ENCODE peak calls at places on chromosomes 16 and 17, in ten cellular contexts. K is NCI-H1105; X is progenitor cell of endocrine pancreas; D is foreskin fibroblast; W is effector CD4-positive, alpha-beta T cell; R is fibroblast of lung; S is AG09319; Q is AG04450; T is cardiac muscle cell; P is breast epithelium. J is an unnamed sample.
A peak's percentile ranks its signal among the peaks of the same experiment; 100 is the strongest.

GRCh38 chr17:80034977-80035686 is 540 bp downstream of the TBC1D16 start:
- DNase-seq in K (no peak), X (peak; percentile 32), D (peak; percentile 20), W (peak; percentile 29), R (peak; percentile 43), S (no peak), Q (no peak), T (peak; percentile 38), P (no peak), J (no peak)

GRCh38 chr16:89853306-89853993 is 19.9 kb upstream of the TCF25 start:
- DNase-seq in K (no peak), X (no peak), D (no peak), W (no peak), R (no peak), S (no peak), Q (no peak), T (no peak), P (no peak), J (no peak)

GRCh38 chr17:2192367-2193028 is 111.1 kb downstream of the SMG6 start:
- DNase-seq in K (no peak), X (no peak), D (peak; percentile 97), W (peak; percentile 17), R (peak; percentile 100), S (peak; percentile 88), Q (peak; percentile 93), T (peak; percentile 97), P (no peak), J (peak; percentile 83)

GRCh38 chr16:11401161-11402050 is 56.1 kb downstream of the RMI2 start:
- DNase-seq in K (no peak), X (no peak), D (no peak), W (no peak), R (no peak), S (no peak), Q (no peak), T (no peak), P (peak; percentile 67), J (no peak)

GRCh38 chr17:79654960-79655382 is 44.1 kb upstream of the RBFOX3 start:
- DNase-seq in K (no peak), X (peak; percentile 6), D (no peak), W (no peak), R (no peak), S (no peak), Q (no peak), T (no peak), P (no peak), J (no peak)

GRCh38 chr16:89787365-89787805 is 29.1 kb downstream of the FANCA start:
- DNase-seq in K (no peak), X (no peak), D (no peak), W (no peak), R (no peak), S (no peak), Q (no peak), T (no peak), P (no peak), J (no peak)

GRCh38 chr17:21573961-21574610 is 118.2 kb upstream of the KCNJ18 start:
- DNase-seq in K (no peak), X (no peak), D (peak; percentile 48), W (peak; percentile 14), R (peak; percentile 26), S (peak; percentile 64), Q (peak; percentile 46), T (peak; percentile 88), P (no peak), J (peak; percentile 43)

GRCh38 chr17:81082177-81083073 is 47.5 kb downstream of the BAIAP2 start:
- DNase-seq in K (no peak), X (no peak), D (no peak), W (no peak), R (peak; percentile 19), S (no peak), Q (no peak), T (no peak), P (peak; percentile 56), J (no peak)

GRCh38 chr16:84228321-84228838 is 11.4 kb downstream of the KCNG4 start:
- DNase-seq in K (no peak), X (no peak), D (peak; percentile 89), W (no peak), R (peak; percentile 89), S (peak; percentile 58), Q (peak; percentile 66), T (peak; percentile 94), P (peak; percentile 27), J (peak; percentile 92)

GRCh38 chr17:21674242-21674731 is 18.0 kb upstream of the KCNJ18 start:
- DNase-seq in K (no peak), X (no peak), D (no peak), W (no peak), R (no peak), S (no peak), Q (no peak), T (no peak), P (no peak), J (no peak)

GRCh38 chr17:17528696-17529652 is 32.8 kb upstream of the RASD1 start:
- DNase-seq in K (no peak), X (no peak), D (no peak), W (no peak), R (no peak), S (no peak), Q (no peak), T (no peak), P (no peak), J (no peak)

GRCh38 chr16:27245276-27246231 is 23.0 kb downstream of the NSMCE1 start:
- DNase-seq in K (no peak), X (no peak), D (peak; percentile 70), W (no peak), R (peak; percentile 97), S (peak; percentile 93), Q (no peak), T (peak; percentile 85), P (peak; percentile 15), J (peak; percentile 91)

GRCh38 chr17:80260791-80261158 is at the start of gene RNF213:
- DNase-seq in K (peak; percentile 12), X (peak; percentile 46), D (no peak), W (peak; percentile 39), R (peak; percentile 19), S (no peak), Q (no peak), T (peak; percentile 37), P (no peak), J (no peak)

GRCh38 chr16:84497418-84497817 is 7.0 kb downstream of the MEAK7 start:
- DNase-seq in K (no peak), X (no peak), D (no peak), W (no peak), R (no peak), S (no peak), Q (no peak), T (no peak), P (no peak), J (no peak)

GRCh38 chr17:50834786-50835562 is 412 bp upstream of the WFIKKN2 start:
- DNase-seq in K (no peak), X (no peak), D (no peak), W (no peak), R (peak; percentile 67), S (no peak), Q (peak; percentile 4), T (peak; percentile 62), P (no peak), J (no peak)

GRCh38 chr17:27532269-27533067 is 76.2 kb downstream of the KSR1 start:
- DNase-seq in K (no peak), X (no peak), D (no peak), W (no peak), R (no peak), S (no peak), Q (peak; percentile 95), T (peak; percentile 70), P (no peak), J (no peak)

GRCh38 chr17:27782791-27783206 is 17.5 kb downstream of the NOS2 start:
- DNase-seq in K (no peak), X (no peak), D (no peak), W (no peak), R (no peak), S (no peak), Q (no peak), T (no peak), P (no peak), J (no peak)

GRCh38 chr17:39808409-39808997 is 55.6 kb downstream of the IKZF3 start:
- DNase-seq in K (no peak), X (no peak), D (no peak), W (no peak), R (no peak), S (no peak), Q (no peak), T (no peak), P (no peak), J (no peak)

GRCh38 chr17:59830846-59831486 is 61.8 kb downstream of the TUBD1 start:
- DNase-seq in K (no peak), X (no peak), D (no peak), W (no peak), R (peak; percentile 15), S (no peak), Q (no peak), T (no peak), P (no peak), J (no peak)

GRCh38 chr17:11135819-11136218 is 105.2 kb upstream of the SHISA6 start:
- DNase-seq in K (no peak), X (no peak), D (no peak), W (no peak), R (no peak), S (no peak), Q (no peak), T (no peak), P (no peak), J (no peak)

GRCh38 chr16:67667817-67668494 is 1.3 kb downstream of the C16orf86 start:
- DNase-seq in K (peak; percentile 60), X (peak; percentile 77), D (peak; percentile 93), W (peak; percentile 76), R (peak; percentile 84), S (peak; percentile 83), Q (peak; percentile 79), T (peak; percentile 94), P (peak; percentile 87), J (peak; percentile 88)